ENCODE peak calls at places on chromosomes 6 and 20, in four cellular contexts. S is IMR-90, D is H9, W is H1. X is an unnamed sample.

GRCh38 chr20:17747431-17747846 is 47.7 kb downstream of the BANF2 start:
- DNase-seq in S (peak; percentile 94), D (no peak), W (no peak), X (no peak)

GRCh38 chr6:130517444-130517931 is 151.7 kb downstream of the TMEM200A start:
- DNase-seq in S (peak; percentile 20), D (no peak), W (no peak), X (no peak)

GRCh38 chr6:54353975-54354374 is 45.7 kb downstream of the TINAG start:
- DNase-seq in S (no peak), D (no peak), W (no peak), X (no peak)

GRCh38 chr20:23235173-23236027 is 115.2 kb upstream of the NXT1 start:
- DNase-seq in S (peak; percentile 54), D (peak; percentile 83), W (peak; percentile 71), X (peak; percentile 86)

GRCh38 chr6:111534366-111534765 is 51.3 kb upstream of the REV3L start:
- DNase-seq in S (peak; percentile 35), D (no peak), W (no peak), X (peak; percentile 40)

GRCh38 chr6:166365221-166365620 is 17.5 kb downstream of the MPC1 start:
- DNase-seq in S (peak; percentile 74), D (no peak), W (no peak), X (peak; percentile 81)

GRCh38 chr6:23568292-23568691 is 557.7 kb upstream of the NRSN1 start:
- DNase-seq in S (no peak), D (no peak), W (no peak), X (no peak)

GRCh38 chr20:19715986-19716385 is 42.1 kb upstream of the RIN2 start:
- DNase-seq in S (no peak), D (no peak), W (no peak), X (no peak)

GRCh38 chr20:12166053-12166717 is 248.5 kb downstream of the BTBD3 start:
- DNase-seq in S (peak; percentile 95), D (no peak), W (no peak), X (no peak)

GRCh38 chr20:4234128-4234527 is 218.8 kb upstream of the RNF24 start:
- DNase-seq in S (peak; percentile 76), D (no peak), W (no peak), X (no peak)

GRCh38 chr6:150297327-150298028 is 71.3 kb upstream of the IYD start:
- DNase-seq in S (no peak), D (no peak), W (no peak), X (no peak)

GRCh38 chr6:69138893-69139494 is 503.9 kb downstream of the ADGRB3 start:
- DNase-seq in S (no peak), D (no peak), W (no peak), X (peak; percentile 24)

GRCh38 chr20:58424218-58424617 is 35.2 kb downstream of the VAPB start:
- DNase-seq in S (no peak), D (no peak), W (no peak), X (no peak)

GRCh38 chr6:14520029-14520428 is 402.5 kb downstream of the CD83 start:
- DNase-seq in S (peak; percentile 38), D (no peak), W (no peak), X (no peak)

GRCh38 chr6:138194221-138194620 is 24.1 kb downstream of the PBOV1 start:
- DNase-seq in S (no peak), D (no peak), W (no peak), X (no peak)

GRCh38 chr20:38473353-38473795 is 731 bp downstream of the RALGAPB start:
- DNase-seq in S (no peak), D (no peak), W (no peak), X (peak; percentile 82)

GRCh38 chr20:1841554-1842140 is 53.6 kb upstream of the SIRPA start:
- DNase-seq in S (peak; percentile 26), D (no peak), W (no peak), X (no peak)

GRCh38 chr6:111263837-111264236 is 176.5 kb downstream of the SLC16A10 start:
- DNase-seq in S (peak; percentile 85), D (no peak), W (no peak), X (no peak)

GRCh38 chr6:67003844-67004243 is 1296.8 kb upstream of the EYS start:
- DNase-seq in S (no peak), D (no peak), W (no peak), X (no peak)

GRCh38 chr6:2369606-2370005 is 124.2 kb upstream of the GMDS start:
- DNase-seq in S (no peak), D (no peak), W (no peak), X (no peak)

GRCh38 chr20:8858181-8858794 is 210.6 kb upstream of the PLCB4 start:
- DNase-seq in S (peak; percentile 21), D (no peak), W (no peak), X (no peak)

GRCh38 chr6:31202259-31203166 is 32.0 kb upstream of the POU5F1 start:
- DNase-seq in S (no peak), D (no peak), W (no peak), X (peak; percentile 27)

GRCh38 chr6:156793224-156793623 is 16.0 kb downstream of the ARID1B start:
- DNase-seq in S (no peak), D (no peak), W (no peak), X (no peak)

GRCh38 chr20:33947709-33948295 is 45.9 kb upstream of the RALY start:
- DNase-seq in S (peak; percentile 27), D (peak; percentile 87), W (peak; percentile 82), X (peak; percentile 96)

DNA sequence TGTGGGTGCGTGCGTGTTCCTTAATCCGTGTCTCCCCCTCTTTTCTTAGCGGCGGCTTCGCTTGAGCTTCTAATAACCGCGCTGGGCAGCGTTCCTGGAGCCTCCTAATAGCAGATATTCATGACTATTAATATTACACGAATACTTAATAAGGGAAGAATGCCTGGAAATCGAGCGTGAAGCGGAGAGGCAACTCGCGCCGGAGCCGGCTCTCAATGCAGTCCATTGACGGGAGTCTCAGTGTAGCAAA is 3.0 kb downstream of the TFAP2A start:
- DNase-seq in S (no peak), D (no peak), W (no peak), X (no peak)
- H2BK5ac ChIP-seq in S (peak overlapping the region; percentile 11), D (no peak overlapping the region), W (no peak overlapping the region), X (no peak overlapping the region)

GRCh38 chr6:51684038-51684437 is 403.4 kb downstream of the PKHD1 start:
- DNase-seq in S (no peak), D (no peak), W (no peak), X (no peak)
- H4K5ac ChIP-seq in S (no peak overlapping the region), D (no peak overlapping the region), W (no peak overlapping the region), X (no peak overlapping the region)

GRCh38 chr20:62763404-62763803 is 32.9 kb upstream of the MRGBP start:
- DNase-seq in S (no peak), D (no peak), W (no peak), X (no peak)
- H2BK5ac ChIP-seq in S (no peak overlapping the region), D (no peak overlapping the region), W (no peak overlapping the region), X (no peak overlapping the region)

GRCh38 chr6:44329858-44330257 is 12.6 kb upstream of the SPATS1 start:
- DNase-seq in S (no peak), D (no peak), W (no peak), X (no peak)
- H4K5ac ChIP-seq in S (no peak overlapping the region), D (no peak overlapping the region), W (no peak overlapping the region), X (no peak overlapping the region)

GRCh38 chr6:118712955-118713354 is 61.6 kb upstream of the CEP85L start:
- DNase-seq in S (peak; percentile 44), D (no peak), W (no peak), X (no peak)

GRCh38 chr6:118708055-118708454 is 56.7 kb upstream of the CEP85L start:
- DNase-seq in S (peak; percentile 54), D (no peak), W (no peak), X (peak; percentile 3)

GRCh38 chr6:118708736-118709135 is 57.3 kb upstream of the CEP85L start:
- DNase-seq in S (peak; percentile 66), D (no peak), W (no peak), X (no peak)

GRCh38 chr6:118710616-118711015 is 59.2 kb upstream of the CEP85L start:
- DNase-seq in S (no peak), D (no peak), W (no peak), X (no peak)

DNA sequence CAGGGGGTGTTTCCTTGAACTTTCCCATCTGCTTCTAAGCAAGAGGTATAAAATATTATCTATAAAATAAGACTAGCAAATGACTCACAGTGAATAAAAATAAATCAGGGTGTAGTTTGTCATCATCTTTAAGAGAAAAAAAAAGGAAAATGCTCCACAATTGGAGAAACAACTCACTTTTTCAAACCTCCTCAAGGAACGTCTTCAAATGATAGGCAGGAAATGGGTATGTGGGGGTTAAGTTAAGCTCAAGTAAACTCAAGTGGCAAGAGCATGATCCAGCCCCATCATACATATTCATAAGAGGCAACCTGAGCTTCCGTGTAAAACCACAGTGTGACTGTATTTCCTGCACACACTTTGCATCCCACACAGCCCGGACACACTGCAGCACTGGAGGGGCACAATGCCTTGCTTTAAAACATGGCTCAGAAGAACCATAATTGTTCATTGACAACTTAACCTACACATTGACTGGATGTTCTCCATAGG is 58.5 kb upstream of the CEP85L start:
- DNase-seq in S (peak; percentile 86), D (no peak), W (no peak), X (peak; percentile 76)
- H2BK5ac ChIP-seq in S (peak overlapping the region; percentile 71), D (no peak overlapping the region), W (no peak overlapping the region), X (peak overlapping the region; percentile 80)

DNA sequence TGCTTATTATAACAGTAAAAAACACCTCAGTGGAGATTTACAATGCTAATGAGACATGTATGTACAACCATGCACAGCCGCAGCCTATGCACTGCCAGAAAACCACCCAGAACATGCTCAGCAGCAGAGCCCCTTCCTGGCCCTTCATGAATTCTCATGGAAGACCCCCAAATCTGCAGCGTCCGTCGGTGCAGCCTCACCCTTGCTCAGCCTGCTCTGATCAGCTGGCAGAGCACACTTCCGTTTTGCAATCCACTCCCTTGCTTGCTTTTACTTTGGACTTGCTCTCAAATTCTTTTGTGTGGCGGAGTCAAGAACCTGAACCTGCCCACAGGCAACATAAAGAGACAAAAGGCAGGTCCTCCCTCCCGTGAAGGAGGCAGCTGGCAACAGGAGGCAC is 378.2 kb upstream of the SULF2 start:
- DNase-seq in S (no peak), D (no peak), W (no peak), X (no peak)
- H4K5ac ChIP-seq in S (no peak overlapping the region), D (no peak overlapping the region), W (no peak overlapping the region), X (no peak overlapping the region)

GRCh38 chr20:24610341-24611115 is 141.1 kb downstream of the SYNDIG1 start:
- DNase-seq in S (no peak), D (no peak), W (no peak), X (peak; percentile 93)
- H2BK5ac ChIP-seq in S (no peak overlapping the region), D (no peak overlapping the region), W (no peak overlapping the region), X (no peak overlapping the region)

GRCh38 chr20:52598306-52598705 is 373.9 kb upstream of the TSHZ2 start:
- DNase-seq in S (no peak), D (no peak), W (no peak), X (no peak)
- H4K5ac ChIP-seq in S (no peak overlapping the region), D (no peak overlapping the region), W (no peak overlapping the region), X (no peak overlapping the region)

X was measured in mesendoderm.